ENCODE peak calls at places on chromosomes 7 and 10, in six cellular contexts. M is GM12878, E is endothelial cell of umbilical vein, A is K562, R is A549, D is HepG2. I is an unnamed sample.

GRCh38 chr10:10892290-10892875 is 125.3 kb upstream of the CELF2 start:
- DNase-seq in M (no peak), E (no peak), A (no peak), R (no peak), D (no peak), I (no peak)

GRCh38 chr7:149620961-149621360 is 123.4 kb upstream of the ZNF746 start:
- DNase-seq in M (no peak), E (no peak), A (no peak), R (no peak), D (no peak), I (no peak)

GRCh38 chr10:97683556-97684357 is 3.3 kb downstream of the AVPI1 start:
- DNase-seq in M (no peak), E (peak; percentile 62), A (no peak), R (peak; percentile 40), D (no peak), I (peak; percentile 58)

GRCh38 chr7:28126047-28127041 is 54.3 kb downstream of the JAZF1 start:
- DNase-seq in M (no peak), E (peak; percentile 10), A (no peak), R (no peak), D (no peak), I (peak; percentile 54)

GRCh38 chr7:155408657-155409586 is 49.0 kb upstream of the EN2 start:
- DNase-seq in M (no peak), E (no peak), A (no peak), R (no peak), D (peak; percentile 20), I (peak; percentile 24)

GRCh38 chr10:5566606-5567005 is 41.8 kb downstream of the CALML3 start:
- DNase-seq in M (no peak), E (no peak), A (peak; percentile 41), R (no peak), D (no peak), I (no peak)

GRCh38 chr7:131010714-131011436 is 276.9 kb upstream of the KLF14 start:
- DNase-seq in M (no peak), E (no peak), A (no peak), R (peak; percentile 56), D (no peak), I (peak; percentile 52)

GRCh38 chr10:10460452-10460851 is 557.2 kb upstream of the CELF2 start:
- DNase-seq in M (no peak), E (no peak), A (no peak), R (no peak), D (no peak), I (no peak)

GRCh38 chr7:85630904-85631582 is 444.2 kb upstream of the SEMA3D start:
- DNase-seq in M (no peak), E (peak; percentile 69), A (no peak), R (peak; percentile 19), D (peak; percentile 5), I (no peak)

GRCh38 chr10:128571071-128571470 is 444.8 kb upstream of the MKI67 start:
- DNase-seq in M (no peak), E (no peak), A (no peak), R (no peak), D (no peak), I (no peak)

GRCh38 chr7:155356323-155357105 is 58.8 kb downstream of the INSIG1 start:
- DNase-seq in M (no peak), E (peak; percentile 30), A (peak; percentile 42), R (peak; percentile 29), D (peak; percentile 7), I (peak; percentile 73)

GRCh38 chr10:8246548-8246947 is 192.1 kb downstream of the GATA3 start:
- DNase-seq in M (no peak), E (no peak), A (no peak), R (no peak), D (no peak), I (no peak)

GRCh38 chr10:20334559-20334958 is 518.3 kb downstream of the PLXDC2 start:
- DNase-seq in M (no peak), E (no peak), A (no peak), R (no peak), D (no peak), I (peak; percentile 1)

GRCh38 chr7:40972426-40972825 is 730.5 kb downstream of the INHBA start:
- DNase-seq in M (no peak), E (no peak), A (no peak), R (no peak), D (no peak), I (no peak)

GRCh38 chr7:111274882-111275281 is 184.0 kb downstream of the LRRN3 start:
- DNase-seq in M (no peak), E (peak; percentile 4), A (peak; percentile 18), R (no peak), D (no peak), I (no peak)

GRCh38 chr10:35784751-35785150 is 142.7 kb upstream of the FZD8 start:
- DNase-seq in M (no peak), E (no peak), A (no peak), R (no peak), D (no peak), I (no peak)

GRCh38 chr10:123367181-123367580 is 213.0 kb downstream of the BUB3 start:
- DNase-seq in M (no peak), E (no peak), A (no peak), R (no peak), D (no peak), I (no peak)

GRCh38 chr10:79342811-79343541 is 4.3 kb upstream of the PPIF start:
- DNase-seq in M (no peak), E (no peak), A (peak; percentile 67), R (no peak), D (no peak), I (no peak)

GRCh38 chr7:115249080-115249479 is 327.2 kb downstream of the MDFIC start:
- DNase-seq in M (no peak), E (peak; percentile 30), A (no peak), R (no peak), D (no peak), I (no peak)

GRCh38 chr10:74896788-74897527 is 70.6 kb downstream of the KAT6B start:
- DNase-seq in M (no peak), E (peak; percentile 36), A (no peak), R (no peak), D (no peak), I (no peak)

GRCh38 chr7:154960063-154960790 is 42.7 kb downstream of the PAXIP1 start:
- DNase-seq in M (no peak), E (no peak), A (no peak), R (peak; percentile 12), D (peak; percentile 36), I (no peak)

GRCh38 chr7:78953726-78954363 is 499.6 kb downstream of the MAGI2 start:
- DNase-seq in M (no peak), E (no peak), A (no peak), R (no peak), D (no peak), I (no peak)
- H3K4me3 ChIP-seq in M (no peak overlapping the region), E (no peak overlapping the region), A (no peak overlapping the region), R (no peak overlapping the region), D (no peak overlapping the region), I (no peak overlapping the region)

DNA sequence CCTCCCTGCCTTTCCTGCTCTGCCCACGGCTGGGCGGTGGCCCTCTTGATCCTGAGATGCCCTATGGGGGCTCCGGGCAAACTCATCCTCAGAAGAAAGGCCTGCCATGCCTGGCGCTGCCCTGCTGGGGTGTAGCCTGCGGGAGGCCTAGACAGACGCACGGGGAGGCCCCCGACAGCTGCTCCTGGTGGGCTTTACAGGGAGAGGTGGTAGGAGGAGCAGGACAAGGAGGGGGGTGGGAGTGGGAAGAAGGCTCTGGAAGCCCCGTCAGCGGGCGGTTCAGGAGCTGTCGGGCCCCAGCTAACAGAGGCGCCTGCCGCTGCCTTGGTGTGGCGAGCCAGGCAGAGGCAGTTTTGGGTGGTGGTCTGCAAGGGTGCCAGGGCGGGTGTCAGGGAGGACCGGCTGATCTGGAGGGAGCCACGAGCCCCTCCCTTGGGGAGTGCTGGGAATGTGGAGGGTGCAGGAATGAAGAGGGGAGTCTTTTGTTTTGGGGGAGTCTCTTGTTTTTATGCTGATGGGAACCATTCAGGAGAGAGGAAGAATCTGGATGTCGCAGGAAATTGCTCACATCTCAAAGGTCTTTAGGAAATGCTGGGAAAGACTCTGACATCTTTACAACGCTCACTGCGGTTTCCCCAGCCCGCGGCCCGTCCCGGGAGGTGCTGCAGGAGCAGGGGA is 63.5 kb downstream of the CFAP46 start:
- DNase-seq in M (no peak), E (no peak), A (no peak), R (no peak), D (no peak), I (no peak)
- TF ChIP-seq MYC in M (no peak), E (no peak), A (no peak), R (no peak), D (no peak), I (no peak)

GRCh38 chr7:74479961-74480829 is 26.5 kb downstream of the GTF2IRD1 start:
- DNase-seq in M (no peak), E (peak; percentile 82), A (no peak), R (no peak), D (peak; percentile 62), I (no peak)
- TF ChIP-seq POLR2A in M (no peak), E (no peak), A (no peak), R (no peak), D (no peak), I (no peak)

GRCh38 chr7:51102828-51103227 is 213.8 kb downstream of the COBL start:
- DNase-seq in M (no peak), E (no peak), A (no peak), R (no peak), D (no peak), I (no peak)
- H3K4me3 ChIP-seq in M (no peak overlapping the region), E (no peak overlapping the region), A (no peak overlapping the region), R (no peak overlapping the region), D (no peak overlapping the region), I (no peak overlapping the region)

GRCh38 chr7:87797395-87797794 is 78.8 kb downstream of the SLC25A40 start:
- DNase-seq in M (no peak), E (no peak), A (no peak), R (no peak), D (no peak), I (no peak)

GRCh38 chr7:87797798-87798403 is 78.3 kb downstream of the SLC25A40 start:
- DNase-seq in M (peak; percentile 45), E (peak; percentile 73), A (no peak), R (peak; percentile 62), D (peak; percentile 48), I (peak; percentile 76)
- TF ChIP-seq MYC in M (no peak), E (no peak), A (no peak), R (no peak), D (no peak), I (no peak)

I was measured in NB4.